ENCODE peak calls at places on chromosomes 6 and 20, in five cellular contexts. T is HepG2, V is H1, I is K562, B is GM12878. Y is an unnamed sample.

GRCh38 chr6:73079978-73080377 is 145.3 kb downstream of the KHDC1L start:
- DNase-seq in T (no peak), V (no peak), I (no peak), B (peak), Y (no peak)

GRCh38 chr6:38248500-38249234 is 391.1 kb downstream of the BTBD9 start:
- DNase-seq in T (no peak), V (no peak), I (peak), B (no peak), Y (no peak)

GRCh38 chr6:163867518-163868292 is 453.2 kb downstream of the QKI start:
- DNase-seq in T (no peak), V (peak), I (peak), B (no peak), Y (no peak)

GRCh38 chr20:33733654-33734576 is 2.1 kb downstream of the ZNF341 start:
- DNase-seq in T (peak), V (peak), I (no peak), B (peak), Y (peak)

GRCh38 chr6:157461000-157461915 is 80.3 kb downstream of the ZDHHC14 start:
- DNase-seq in T (peak), V (no peak), I (peak), B (peak), Y (no peak)

GRCh38 chr6:15285682-15286294 is 39.9 kb downstream of the JARID2 start:
- DNase-seq in T (no peak), V (no peak), I (no peak), B (no peak), Y (no peak)

GRCh38 chr6:14598017-14598864 is 480.7 kb downstream of the CD83 start:
- DNase-seq in T (no peak), V (no peak), I (no peak), B (no peak), Y (no peak)

GRCh38 chr6:7541175-7542064 is at the start of gene DSP:
- DNase-seq in T (peak), V (peak), I (peak), B (no peak), Y (peak)

GRCh38 chr20:12086359-12086758 is 168.7 kb downstream of the BTBD3 start:
- DNase-seq in T (no peak), V (no peak), I (no peak), B (no peak), Y (no peak)

GRCh38 chr6:107658920-107659879 is 164.9 kb downstream of the SCML4 start:
- DNase-seq in T (peak), V (no peak), I (no peak), B (peak), Y (no peak)

GRCh38 chr20:23150304-23151007 is 64.3 kb upstream of the CD93 start:
- DNase-seq in T (no peak), V (peak), I (no peak), B (no peak), Y (no peak)

GRCh38 chr6:3247255-3248146 is 11.2 kb upstream of the PSMG4 start:
- DNase-seq in T (peak), V (peak), I (peak), B (no peak), Y (peak)

GRCh38 chr6:15365273-15365687 is 119.4 kb downstream of the JARID2 start:
- DNase-seq in T (no peak), V (no peak), I (peak), B (no peak), Y (peak)

GRCh38 chr20:2084703-2085102 is 16.9 kb upstream of the STK35 start:
- DNase-seq in T (no peak), V (no peak), I (no peak), B (no peak), Y (no peak)

GRCh38 chr6:52635049-52635577 is 35.8 kb upstream of the TMEM14A start:
- DNase-seq in T (no peak), V (no peak), I (no peak), B (no peak), Y (no peak)

GRCh38 chr6:7615611-7616383 is 25.8 kb downstream of the SNRNP48 start:
- DNase-seq in T (peak), V (peak), I (peak), B (no peak), Y (peak)

GRCh38 chr20:38843346-38843745 is 37.8 kb downstream of the PPP1R16B start:
- DNase-seq in T (no peak), V (no peak), I (no peak), B (no peak), Y (no peak)

GRCh38 chr6:144659202-144659731 is 374.1 kb downstream of the UTRN start:
- DNase-seq in T (peak), V (no peak), I (peak), B (no peak), Y (no peak)

GRCh38 chr6:14165091-14165490 is 47.5 kb downstream of the CD83 start:
- DNase-seq in T (no peak), V (no peak), I (no peak), B (no peak), Y (no peak)

GRCh38 chr6:29589423-29590048 is 4.6 kb downstream of the OR2H2 start:
- DNase-seq in T (peak), V (peak), I (peak), B (peak), Y (peak)

GRCh38 chr6:8551386-8551785 is 116.0 kb upstream of the SLC35B3 start:
- DNase-seq in T (no peak), V (no peak), I (no peak), B (no peak), Y (no peak)

GRCh38 chr20:24912397-24913075 is 36.5 kb upstream of the CST7 start:
- DNase-seq in T (no peak), V (peak), I (no peak), B (no peak), Y (no peak)

GRCh38 chr20:54284928-54285704 is 77.2 kb downstream of the PFDN4 start:
- DNase-seq in T (no peak), V (no peak), I (no peak), B (no peak), Y (no peak)

GRCh38 chr20:54645445-54646155 is 170.2 kb downstream of the DOK5 start:
- DNase-seq in T (no peak), V (no peak), I (no peak), B (no peak), Y (no peak)

GRCh38 chr6:158060447-158061360 is 79.0 kb downstream of the SYNJ2 start:
- DNase-seq in T (no peak), V (no peak), I (no peak), B (no peak), Y (peak)

GRCh38 chr20:34713194-34713943 is 9.2 kb downstream of the TP53INP2 start:
- DNase-seq in T (peak), V (no peak), I (peak), B (peak), Y (peak)

GRCh38 chr6:74734901-74735300 is 471.0 kb downstream of the COL12A1 start:
- DNase-seq in T (no peak), V (no peak), I (no peak), B (no peak), Y (no peak)

GRCh38 chr20:37911838-37912273 is 8.9 kb downstream of the VSTM2L start:
- DNase-seq in T (no peak), V (peak), I (peak), B (no peak), Y (peak)

GRCh38 chr6:11908706-11909105 is 103.4 kb upstream of the HIVEP1 start:
- DNase-seq in T (no peak), V (no peak), I (no peak), B (no peak), Y (no peak)

GRCh38 chr6:43669050-43669921 is 18.3 kb downstream of the MRPS18A start:
- DNase-seq in T (no peak), V (no peak), I (peak), B (no peak), Y (no peak)

GRCh38 chr20:54063998-54064676 is 6.3 kb downstream of the BCAS1 start:
- DNase-seq in T (no peak), V (no peak), I (no peak), B (peak), Y (no peak)

GRCh38 chr6:31797607-31798006 is 2.1 kb upstream of the VARS1 start:
- DNase-seq in T (no peak), V (no peak), I (no peak), B (no peak), Y (no peak)

GRCh38 chr6:109767961-109768360 is 76.9 kb downstream of the FIG4 start:
- DNase-seq in T (no peak), V (no peak), I (no peak), B (no peak), Y (no peak)

GRCh38 chr20:8879669-8880068 is 189.2 kb upstream of the PLCB4 start:
- DNase-seq in T (no peak), V (no peak), I (no peak), B (no peak), Y (no peak)

GRCh38 chr6:113701552-113702254 is 155.4 kb upstream of the MARCKS start:
- DNase-seq in T (no peak), V (no peak), I (no peak), B (no peak), Y (no peak)

GRCh38 chr6:111709615-111710398 is 104.1 kb upstream of the TRAF3IP2 start:
- DNase-seq in T (peak), V (no peak), I (peak), B (peak), Y (peak)

GRCh38 chr6:119627908-119628669 is 278.5 kb upstream of the MAN1A1 start:
- DNase-seq in T (no peak), V (no peak), I (peak), B (no peak), Y (no peak)

GRCh38 chr6:119322715-119323350 is 26.7 kb downstream of the MAN1A1 start:
- DNase-seq in T (no peak), V (no peak), I (no peak), B (no peak), Y (no peak)

GRCh38 chr20:17854307-17854903 is 114.2 kb downstream of the SNX5 start:
- DNase-seq in T (peak), V (no peak), I (peak), B (no peak), Y (peak)
- TF ChIP-seq HDAC2 in T (peak), V (no peak), I (no peak), B (no peak), Y (no peak)

GRCh38 chr6:165707067-165707853 is 44.2 kb upstream of the PDE10A start:
- DNase-seq in T (no peak), V (no peak), I (no peak), B (no peak), Y (no peak)

GRCh38 chr6:165701564-165702354 is 38.7 kb upstream of the PDE10A start:
- DNase-seq in T (no peak), V (no peak), I (no peak), B (no peak), Y (no peak)

GRCh38 chr6:165705941-165706340 is 42.9 kb upstream of the PDE10A start:
- DNase-seq in T (no peak), V (no peak), I (no peak), B (no peak), Y (no peak)

GRCh38 chr6:165702669-165703068 is 39.6 kb upstream of the PDE10A start:
- DNase-seq in T (no peak), V (no peak), I (no peak), B (no peak), Y (no peak)

GRCh38 chr6:165704001-165704748 is 41.1 kb upstream of the PDE10A start:
- DNase-seq in T (no peak), V (no peak), I (no peak), B (no peak), Y (no peak)
- TF ChIP-seq HDAC2 in T (no peak), V (no peak), I (no peak), B (no peak), Y (no peak)

DNA sequence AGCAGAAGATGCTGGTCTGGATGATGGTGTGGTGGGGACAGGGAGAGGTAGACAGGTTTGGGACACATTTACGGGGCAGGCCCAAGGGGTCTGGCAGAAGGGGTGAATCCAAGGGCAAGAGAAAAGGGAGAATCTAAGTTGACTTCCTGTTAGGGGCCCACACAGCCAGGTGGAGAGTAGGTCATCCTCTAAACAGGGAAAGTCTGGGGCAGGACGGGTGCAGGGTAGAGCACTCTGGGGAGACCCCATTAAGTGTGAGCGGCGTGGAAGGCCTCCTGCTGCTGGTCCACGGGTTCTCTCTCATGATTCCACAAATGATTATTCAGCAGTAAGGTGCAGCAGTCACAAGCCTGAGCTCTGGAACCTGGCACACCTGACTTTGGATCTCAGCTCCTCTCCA is 2.7 kb downstream of the SRXN1 start:
- DNase-seq in T (no peak), V (no peak), I (no peak), B (no peak), Y (no peak)
- TF ChIP-seq HDAC2 in T (no peak), V (no peak), I (no peak), B (no peak), Y (no peak)

GRCh38 chr6:162443101-162443500 is 284.5 kb downstream of the PRKN start:
- DNase-seq in T (no peak), V (no peak), I (no peak), B (no peak), Y (no peak)
- TF ChIP-seq HDAC2 in T (no peak), V (no peak), I (no peak), B (no peak), Y (no peak)